ENCODE peak calls at places on chromosomes 6 and 20, in seven cellular contexts. One of them, this sample, is unnamed.

GRCh38 chr20:7523288-7523687 is 417.0 kb downstream of the HAO1 start:
- DNase-seq in fibroblast of lung: no peak
- DNase-seq in DND-41: no peak
- DNase-seq in endothelial cell of umbilical vein: no peak
- DNase-seq in PC-3: no peak
- DNase-seq in hepatocyte: no peak
- DNase-seq in PC-9: no peak
- DNase-seq in this sample: no peak

GRCh38 chr6:26157150-26157837 is 70.1 kb downstream of the HFE start:
- DNase-seq in fibroblast of lung: peak
- DNase-seq in DND-41: peak
- DNase-seq in endothelial cell of umbilical vein: peak
- DNase-seq in PC-3: no peak
- DNase-seq in hepatocyte: peak
- DNase-seq in PC-9: peak
- DNase-seq in this sample: no peak

GRCh38 chr6:44037847-44038542 is 89.3 kb downstream of the MRPL14 start:
- DNase-seq in fibroblast of lung: no peak
- DNase-seq in DND-41: no peak
- DNase-seq in endothelial cell of umbilical vein: no peak
- DNase-seq in PC-3: no peak
- DNase-seq in hepatocyte: no peak
- DNase-seq in PC-9: no peak
- DNase-seq in this sample: no peak

GRCh38 chr20:64114356-64114971 is 7.1 kb upstream of the NPBWR2 start:
- DNase-seq in fibroblast of lung: no peak
- DNase-seq in DND-41: no peak
- DNase-seq in endothelial cell of umbilical vein: no peak
- DNase-seq in PC-3: no peak
- DNase-seq in hepatocyte: no peak
- DNase-seq in PC-9: peak
- DNase-seq in this sample: no peak

GRCh38 chr6:157438611-157439109 is 57.7 kb downstream of the ZDHHC14 start:
- DNase-seq in fibroblast of lung: peak
- DNase-seq in DND-41: no peak
- DNase-seq in endothelial cell of umbilical vein: peak
- DNase-seq in PC-3: no peak
- DNase-seq in hepatocyte: no peak
- DNase-seq in PC-9: no peak
- DNase-seq in this sample: no peak

GRCh38 chr20:61100489-61100888 is 151.6 kb upstream of the CDH4 start:
- DNase-seq in fibroblast of lung: no peak
- DNase-seq in DND-41: no peak
- DNase-seq in endothelial cell of umbilical vein: no peak
- DNase-seq in PC-3: no peak
- DNase-seq in hepatocyte: no peak
- DNase-seq in PC-9: no peak
- DNase-seq in this sample: no peak

GRCh38 chr6:12572884-12573824 is 143.4 kb upstream of the PHACTR1 start:
- DNase-seq in fibroblast of lung: peak
- DNase-seq in DND-41: no peak
- DNase-seq in endothelial cell of umbilical vein: peak
- DNase-seq in PC-3: peak
- DNase-seq in hepatocyte: peak
- DNase-seq in PC-9: peak
- DNase-seq in this sample: no peak

GRCh38 chr6:141548969-141549368 is 583.8 kb upstream of the GJE1 start:
- DNase-seq in fibroblast of lung: peak
- DNase-seq in DND-41: no peak
- DNase-seq in endothelial cell of umbilical vein: peak
- DNase-seq in PC-3: peak
- DNase-seq in hepatocyte: no peak
- DNase-seq in PC-9: peak
- DNase-seq in this sample: no peak

GRCh38 chr6:87152528-87152950 is 2.8 kb upstream of the ZNF292 start:
- DNase-seq in fibroblast of lung: peak
- DNase-seq in DND-41: no peak
- DNase-seq in endothelial cell of umbilical vein: no peak
- DNase-seq in PC-3: no peak
- DNase-seq in hepatocyte: peak
- DNase-seq in PC-9: no peak
- DNase-seq in this sample: no peak

GRCh38 chr20:38271609-38272120 is 11.1 kb upstream of the KIAA1755 start:
- DNase-seq in fibroblast of lung: no peak
- DNase-seq in DND-41: no peak
- DNase-seq in endothelial cell of umbilical vein: no peak
- DNase-seq in PC-3: peak
- DNase-seq in hepatocyte: no peak
- DNase-seq in PC-9: no peak
- DNase-seq in this sample: no peak

GRCh38 chr6:9896806-9897205 is 518.1 kb downstream of the TFAP2A start:
- DNase-seq in fibroblast of lung: no peak
- DNase-seq in DND-41: no peak
- DNase-seq in endothelial cell of umbilical vein: peak
- DNase-seq in PC-3: no peak
- DNase-seq in hepatocyte: no peak
- DNase-seq in PC-9: no peak
- DNase-seq in this sample: no peak

GRCh38 chr20:61688411-61688810 is 377.3 kb downstream of the TAF4 start:
- DNase-seq in fibroblast of lung: no peak
- DNase-seq in DND-41: no peak
- DNase-seq in endothelial cell of umbilical vein: no peak
- DNase-seq in PC-3: no peak
- DNase-seq in hepatocyte: no peak
- DNase-seq in PC-9: no peak
- DNase-seq in this sample: no peak

GRCh38 chr6:1325471-1326309 is 13.8 kb downstream of the FOXQ1 start:
- DNase-seq in fibroblast of lung: peak
- DNase-seq in DND-41: no peak
- DNase-seq in endothelial cell of umbilical vein: no peak
- DNase-seq in PC-3: peak
- DNase-seq in hepatocyte: peak
- DNase-seq in PC-9: peak
- DNase-seq in this sample: no peak

GRCh38 chr6:100344761-100345160 is 120.0 kb downstream of the SIM1 start:
- DNase-seq in fibroblast of lung: peak
- DNase-seq in DND-41: no peak
- DNase-seq in endothelial cell of umbilical vein: no peak
- DNase-seq in PC-3: peak
- DNase-seq in hepatocyte: no peak
- DNase-seq in PC-9: no peak
- DNase-seq in this sample: no peak

GRCh38 chr6:14838041-14838596 is 407.8 kb upstream of the JARID2 start:
- DNase-seq in fibroblast of lung: peak
- DNase-seq in DND-41: no peak
- DNase-seq in endothelial cell of umbilical vein: no peak
- DNase-seq in PC-3: no peak
- DNase-seq in hepatocyte: no peak
- DNase-seq in PC-9: no peak
- DNase-seq in this sample: no peak

GRCh38 chr6:5672581-5673011 is 334.1 kb downstream of the NRN1 start:
- DNase-seq in fibroblast of lung: peak
- DNase-seq in DND-41: no peak
- DNase-seq in endothelial cell of umbilical vein: no peak
- DNase-seq in PC-3: peak
- DNase-seq in hepatocyte: peak
- DNase-seq in PC-9: no peak
- DNase-seq in this sample: no peak

GRCh38 chr6:159852877-159853276 is 37.9 kb upstream of the MAS1 start:
- DNase-seq in fibroblast of lung: no peak
- DNase-seq in DND-41: peak
- DNase-seq in endothelial cell of umbilical vein: no peak
- DNase-seq in PC-3: peak
- DNase-seq in hepatocyte: peak
- DNase-seq in PC-9: no peak
- DNase-seq in this sample: no peak

GRCh38 chr6:134117409-134117808 is 65.0 kb upstream of the SLC2A12 start:
- DNase-seq in fibroblast of lung: peak
- DNase-seq in DND-41: no peak
- DNase-seq in endothelial cell of umbilical vein: no peak
- DNase-seq in PC-3: no peak
- DNase-seq in hepatocyte: no peak
- DNase-seq in PC-9: no peak
- DNase-seq in this sample: no peak

GRCh38 chr20:63567382-63568169 is 6.5 kb downstream of the HELZ2 start:
- DNase-seq in fibroblast of lung: no peak
- DNase-seq in DND-41: peak
- DNase-seq in endothelial cell of umbilical vein: no peak
- DNase-seq in PC-3: no peak
- DNase-seq in hepatocyte: no peak
- DNase-seq in PC-9: no peak
- DNase-seq in this sample: no peak

GRCh38 chr6:127914240-127914639 is 13.4 kb upstream of the THEMIS start:
- DNase-seq in fibroblast of lung: peak
- DNase-seq in DND-41: no peak
- DNase-seq in endothelial cell of umbilical vein: no peak
- DNase-seq in PC-3: peak
- DNase-seq in hepatocyte: no peak
- DNase-seq in PC-9: no peak
- DNase-seq in this sample: no peak

GRCh38 chr6:144194293-144194828 is 44.0 kb downstream of the STX11 start:
- DNase-seq in fibroblast of lung: peak
- DNase-seq in DND-41: no peak
- DNase-seq in endothelial cell of umbilical vein: no peak
- DNase-seq in PC-3: no peak
- DNase-seq in hepatocyte: no peak
- DNase-seq in PC-9: no peak
- DNase-seq in this sample: no peak

GRCh38 chr20:6045566-6045965 is 8.3 kb downstream of the LRRN4 start:
- DNase-seq in fibroblast of lung: peak
- DNase-seq in DND-41: no peak
- DNase-seq in endothelial cell of umbilical vein: no peak
- DNase-seq in PC-3: no peak
- DNase-seq in hepatocyte: no peak
- DNase-seq in PC-9: no peak
- DNase-seq in this sample: no peak

GRCh38 chr20:3980260-3981131 is 34.9 kb downstream of the RNF24 start:
- DNase-seq in fibroblast of lung: peak
- DNase-seq in DND-41: peak
- DNase-seq in endothelial cell of umbilical vein: peak
- DNase-seq in PC-3: peak
- DNase-seq in hepatocyte: peak
- DNase-seq in PC-9: no peak
- DNase-seq in this sample: no peak

GRCh38 chr20:3981132-3981452 is 34.3 kb downstream of the RNF24 start:
- DNase-seq in fibroblast of lung: no peak
- DNase-seq in DND-41: no peak
- DNase-seq in endothelial cell of umbilical vein: peak
- DNase-seq in PC-3: no peak
- DNase-seq in hepatocyte: no peak
- DNase-seq in PC-9: no peak
- DNase-seq in this sample: no peak
- H3K4me3 ChIP-seq in fibroblast of lung: peak
- H3K4me3 ChIP-seq in DND-41: peak
- H3K4me3 ChIP-seq in endothelial cell of umbilical vein: no peak
- H3K4me3 ChIP-seq in PC-3: no peak
- H3K4me3 ChIP-seq in hepatocyte: no peak
- H3K4me3 ChIP-seq in PC-9: no peak
- H3K4me3 ChIP-seq in this sample: peak

DNA sequence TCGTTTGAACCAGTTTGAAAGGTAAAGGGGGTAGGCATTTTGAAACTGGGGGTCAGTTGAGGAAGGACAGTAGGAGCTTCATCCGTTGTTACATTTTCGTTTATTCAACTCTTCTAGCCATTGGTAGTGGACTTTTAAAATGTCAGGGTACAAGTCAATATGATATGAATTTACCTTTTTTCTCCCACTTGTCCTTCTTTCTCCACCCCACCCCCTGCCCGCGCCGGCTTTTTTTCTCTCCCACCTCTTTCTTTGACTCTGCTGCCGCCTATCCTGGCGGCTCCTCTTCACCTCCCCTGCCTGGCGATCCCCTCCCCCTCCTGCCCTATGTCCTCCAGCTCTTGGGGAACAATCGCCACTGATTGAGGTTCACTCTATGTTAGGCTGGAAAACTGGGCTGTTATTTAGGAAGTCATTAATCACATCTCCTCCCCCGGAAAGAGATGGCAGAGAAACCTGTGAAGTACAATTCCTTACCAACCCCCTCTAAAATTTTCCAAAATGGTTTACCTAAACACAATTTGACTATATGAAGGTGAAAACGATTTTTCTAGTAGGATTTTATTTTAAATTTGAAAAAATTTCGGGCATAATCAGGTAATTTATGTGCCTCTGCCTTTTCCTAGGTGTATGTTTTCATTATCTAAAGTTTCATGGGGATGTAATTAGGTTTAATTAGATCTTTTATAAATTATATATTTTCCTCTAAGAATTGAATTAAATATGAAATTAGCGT is 812 bp upstream of the LIN28B start:
- DNase-seq in fibroblast of lung: no peak
- DNase-seq in DND-41: peak
- DNase-seq in endothelial cell of umbilical vein: no peak
- DNase-seq in PC-3: no peak
- DNase-seq in hepatocyte: peak
- DNase-seq in PC-9: no peak
- DNase-seq in this sample: no peak
- H3K27ac ChIP-seq in fibroblast of lung: no peak
- H3K27ac ChIP-seq in DND-41: peak
- H3K27ac ChIP-seq in endothelial cell of umbilical vein: no peak
- H3K27ac ChIP-seq in PC-3: no peak
- H3K27ac ChIP-seq in hepatocyte: peak
- H3K27ac ChIP-seq in PC-9: no peak
- H3K27ac ChIP-seq in this sample: peak

DNA sequence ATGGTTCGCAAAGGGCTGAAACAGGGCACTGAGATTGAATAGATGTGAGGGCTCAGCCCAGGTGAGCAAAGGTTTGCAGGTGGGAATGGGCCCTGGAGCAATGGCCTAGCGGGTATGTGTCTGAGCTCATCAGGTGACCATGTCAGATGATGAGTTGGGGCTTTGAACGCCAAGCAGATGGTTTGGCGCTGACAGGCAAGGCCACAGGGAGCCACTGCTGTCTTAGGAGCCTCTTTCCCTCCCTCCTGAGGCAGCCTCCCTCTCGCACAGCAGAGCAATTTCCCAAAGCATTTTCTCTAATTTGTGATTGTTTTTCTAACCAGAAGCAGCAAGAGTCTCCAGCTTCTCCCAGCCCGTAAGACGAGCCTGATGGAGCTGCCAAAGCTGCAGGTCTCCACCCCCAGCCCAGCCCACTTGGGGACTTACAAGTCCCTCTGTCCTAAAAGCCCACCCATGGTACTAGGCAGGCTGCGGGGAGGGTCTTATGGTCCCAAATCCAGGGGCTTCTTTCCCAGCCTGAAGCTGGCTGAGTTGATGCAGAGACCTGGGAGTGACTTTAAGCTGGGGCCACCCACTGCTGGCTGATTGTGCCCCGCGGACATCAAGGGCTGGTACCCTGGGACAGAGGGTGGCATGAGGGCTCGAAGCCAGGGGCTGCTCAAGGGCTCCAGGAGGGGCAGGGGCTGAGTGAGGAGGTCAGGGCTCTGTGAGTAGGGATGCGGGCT is 11.6 kb downstream of the CDH22 start:
- DNase-seq in fibroblast of lung: no peak
- DNase-seq in DND-41: no peak
- DNase-seq in endothelial cell of umbilical vein: no peak
- DNase-seq in PC-3: no peak
- DNase-seq in hepatocyte: no peak
- DNase-seq in PC-9: no peak
- DNase-seq in this sample: no peak
- TF ChIP-seq EZH2 in fibroblast of lung: no peak
- TF ChIP-seq EZH2 in DND-41: no peak
- TF ChIP-seq EZH2 in endothelial cell of umbilical vein: no peak
- TF ChIP-seq EZH2 in PC-3: no peak
- TF ChIP-seq EZH2 in hepatocyte: no peak
- TF ChIP-seq EZH2 in PC-9: no peak
- TF ChIP-seq EZH2 in this sample: no peak

GRCh38 chr6:6712979-6713514 is 124.5 kb downstream of the LY86 start:
- DNase-seq in fibroblast of lung: peak
- DNase-seq in DND-41: peak
- DNase-seq in endothelial cell of umbilical vein: no peak
- DNase-seq in PC-3: no peak
- DNase-seq in hepatocyte: no peak
- DNase-seq in PC-9: no peak
- DNase-seq in this sample: no peak
- H3K4me3 ChIP-seq in fibroblast of lung: no peak
- H3K4me3 ChIP-seq in DND-41: peak
- H3K4me3 ChIP-seq in endothelial cell of umbilical vein: no peak
- H3K4me3 ChIP-seq in PC-3: peak
- H3K4me3 ChIP-seq in hepatocyte: no peak
- H3K4me3 ChIP-seq in PC-9: peak
- H3K4me3 ChIP-seq in this sample: no peak